ENCODE peak calls at places on chromosome 22, in five cellular contexts. One of them, this sample, is unnamed. For H3K27me3 and H3K36me3, the result is how much of the 10 kb centered on the place peaks cover.

GRCh38 chr22:32318361-32318760 is 39.3 kb upstream of the RFPL3 start:
- DNase-seq in right lobe of liver: no peak
- DNase-seq in adrenal gland: no peak
- DNase-seq in gastrocnemius medialis: no peak
- DNase-seq in neural progenitor cell: no peak
- DNase-seq in this sample: no peak

GRCh38 chr22:50583294-50583865 is 731 bp upstream of the CHKB start:
- DNase-seq in adrenal gland: no peak
- DNase-seq in neural progenitor cell: no peak
- DNase-seq in gastrocnemius medialis: no peak
- DNase-seq in right lobe of liver: no peak
- DNase-seq in this sample: peak

GRCh38 chr22:50435701-50436115 is 39.1 kb downstream of the SBF1 start:
- DNase-seq in adrenal gland: peak
- DNase-seq in neural progenitor cell: no peak
- DNase-seq in gastrocnemius medialis: no peak
- DNase-seq in right lobe of liver: peak
- DNase-seq in this sample: no peak

GRCh38 chr22:37607010-37607911 is 1.4 kb upstream of the GGA1 start:
- DNase-seq in gastrocnemius medialis: peak
- DNase-seq in adrenal gland: peak
- DNase-seq in right lobe of liver: peak
- DNase-seq in neural progenitor cell: peak
- DNase-seq in this sample: peak

GRCh38 chr22:21971858-21972275 is 10.7 kb downstream of the TOP3B start:
- DNase-seq in right lobe of liver: no peak
- DNase-seq in neural progenitor cell: no peak
- DNase-seq in adrenal gland: no peak
- DNase-seq in gastrocnemius medialis: no peak
- DNase-seq in this sample: no peak

GRCh38 chr22:28835630-28836189 is 35.3 kb upstream of the XBP1 start:
- DNase-seq in right lobe of liver: no peak
- DNase-seq in neural progenitor cell: no peak
- DNase-seq in adrenal gland: no peak
- DNase-seq in gastrocnemius medialis: no peak
- DNase-seq in this sample: no peak

GRCh38 chr22:49006207-49007012 is 821.3 kb downstream of the BRD1 start:
- DNase-seq in adrenal gland: peak
- DNase-seq in right lobe of liver: no peak
- DNase-seq in neural progenitor cell: no peak
- DNase-seq in gastrocnemius medialis: no peak
- DNase-seq in this sample: no peak

GRCh38 chr22:42313804-42314581 is 43.5 kb upstream of the TCF20 start:
- DNase-seq in gastrocnemius medialis: peak
- DNase-seq in adrenal gland: peak
- DNase-seq in neural progenitor cell: peak
- DNase-seq in right lobe of liver: peak
- DNase-seq in this sample: no peak

GRCh38 chr22:49415219-49415951 is 412.3 kb downstream of the BRD1 start:
- DNase-seq in neural progenitor cell: no peak
- DNase-seq in gastrocnemius medialis: no peak
- DNase-seq in adrenal gland: no peak
- DNase-seq in right lobe of liver: no peak
- DNase-seq in this sample: no peak

GRCh38 chr22:37507731-37508130 is 11.5 kb downstream of the CARD10 start:
- DNase-seq in neural progenitor cell: no peak
- DNase-seq in adrenal gland: no peak
- DNase-seq in gastrocnemius medialis: no peak
- DNase-seq in right lobe of liver: no peak
- DNase-seq in this sample: no peak

GRCh38 chr22:39908737-39909136 is 7.9 kb downstream of the GRAP2 start:
- DNase-seq in neural progenitor cell: no peak
- DNase-seq in right lobe of liver: no peak
- DNase-seq in adrenal gland: peak
- DNase-seq in gastrocnemius medialis: no peak
- DNase-seq in this sample: no peak

GRCh38 chr22:30492144-30492543 is 13.4 kb downstream of the SEC14L4 start:
- DNase-seq in gastrocnemius medialis: no peak
- DNase-seq in right lobe of liver: peak
- DNase-seq in adrenal gland: no peak
- DNase-seq in neural progenitor cell: no peak
- DNase-seq in this sample: peak

GRCh38 chr22:28600546-28601143 is 79.0 kb downstream of the TTC28 start:
- DNase-seq in adrenal gland: no peak
- DNase-seq in gastrocnemius medialis: no peak
- DNase-seq in neural progenitor cell: peak
- DNase-seq in right lobe of liver: no peak
- DNase-seq in this sample: no peak

GRCh38 chr22:28670691-28671261 is 8.9 kb downstream of the TTC28 start:
- DNase-seq in right lobe of liver: no peak
- DNase-seq in adrenal gland: no peak
- DNase-seq in neural progenitor cell: no peak
- DNase-seq in gastrocnemius medialis: no peak
- DNase-seq in this sample: no peak

DNA sequence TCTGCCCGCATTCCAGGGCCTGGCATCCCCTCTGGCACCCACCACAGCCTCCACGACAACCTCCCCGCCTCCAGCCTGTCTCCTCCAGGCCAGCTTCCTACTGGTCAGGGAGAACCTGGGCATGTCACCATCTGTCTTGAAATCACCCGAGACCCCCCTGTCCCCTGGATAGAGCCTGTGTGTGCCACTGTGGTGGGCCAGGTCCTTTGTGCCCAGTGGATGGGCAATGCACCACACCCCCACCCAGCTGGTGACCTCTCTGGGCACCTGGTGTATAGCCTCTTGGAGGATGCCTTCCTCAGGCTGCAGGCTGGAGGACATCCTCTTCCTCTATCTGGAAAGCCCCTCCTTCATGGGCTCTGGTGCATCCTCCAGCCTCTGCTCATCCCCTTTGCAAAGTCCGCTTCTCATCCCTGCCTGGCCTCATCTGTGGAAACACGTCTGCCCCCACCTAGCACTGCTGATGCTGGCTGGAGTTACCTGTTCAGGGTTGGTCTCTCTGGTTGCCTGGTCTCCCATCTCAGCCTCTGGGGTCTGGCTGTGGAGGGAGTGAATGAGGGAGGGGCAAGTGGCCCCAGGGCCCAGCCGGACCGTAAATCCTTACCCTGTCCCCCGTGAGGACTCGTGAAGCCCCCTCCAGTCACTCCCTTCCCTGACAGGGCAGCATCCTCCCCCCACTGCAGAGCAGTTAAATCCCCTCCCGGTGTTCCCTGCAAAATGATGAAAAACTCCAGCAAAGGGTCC is 589.6 kb downstream of the TBC1D22A start:
- DNase-seq in adrenal gland: no peak
- DNase-seq in neural progenitor cell: no peak
- DNase-seq in right lobe of liver: peak
- DNase-seq in gastrocnemius medialis: no peak
- DNase-seq in this sample: no peak
- H3K27me3 ChIP-seq in adrenal gland: under half
- H3K27me3 ChIP-seq in neural progenitor cell: under half
- H3K27me3 ChIP-seq in right lobe of liver: under half
- H3K27me3 ChIP-seq in gastrocnemius medialis: under half
- H3K27me3 ChIP-seq in this sample: under half

DNA sequence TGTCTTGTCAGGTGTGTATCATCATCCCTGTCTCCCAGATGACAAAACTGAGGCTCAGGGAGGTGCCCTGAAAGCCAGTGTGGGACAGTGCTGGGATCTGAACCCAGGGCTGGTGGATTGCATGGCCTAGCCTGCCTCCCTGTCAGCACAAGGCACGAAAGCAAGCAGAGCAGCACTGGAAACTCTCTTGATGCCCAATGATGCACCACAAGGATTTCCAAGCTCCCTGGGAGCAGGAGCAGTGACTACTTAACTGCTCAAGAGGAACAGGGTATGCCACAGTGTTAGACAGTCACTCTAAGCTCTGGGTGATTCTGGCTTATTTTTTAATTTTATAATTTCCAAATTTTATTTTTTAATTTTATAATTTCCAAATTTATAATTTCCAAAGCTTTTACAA is 9.0 kb downstream of the ZC3H7B start:
- DNase-seq in gastrocnemius medialis: no peak
- DNase-seq in neural progenitor cell: no peak
- DNase-seq in right lobe of liver: no peak
- DNase-seq in adrenal gland: no peak
- DNase-seq in this sample: no peak
- TF ChIP-seq CTCF in gastrocnemius medialis: no peak
- TF ChIP-seq CTCF in neural progenitor cell: no peak
- TF ChIP-seq CTCF in right lobe of liver: no peak
- TF ChIP-seq CTCF in adrenal gland: no peak
- TF ChIP-seq CTCF in this sample: no peak

DNA sequence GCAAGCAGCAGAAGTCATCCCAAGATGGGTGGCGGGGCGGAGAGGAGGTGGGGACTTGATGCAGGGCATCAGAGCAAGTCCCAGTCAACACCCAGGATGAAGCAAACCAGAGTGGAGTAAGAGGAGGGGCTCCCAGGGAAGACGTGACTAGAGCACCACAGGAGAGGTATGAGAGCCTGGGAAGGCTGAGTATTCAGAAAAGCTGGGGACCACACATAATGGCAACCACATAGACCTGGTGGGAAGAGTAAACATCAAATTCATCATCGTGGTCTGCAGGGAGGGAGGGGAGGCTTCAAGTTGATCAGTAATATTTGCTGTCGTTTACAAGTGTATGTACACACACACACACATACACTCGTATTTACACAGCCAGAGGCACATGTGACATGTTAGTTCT is 60.7 kb upstream of the CLTCL1 start:
- DNase-seq in right lobe of liver: no peak
- DNase-seq in adrenal gland: no peak
- DNase-seq in neural progenitor cell: no peak
- DNase-seq in gastrocnemius medialis: no peak
- DNase-seq in this sample: no peak
- H3K36me3 ChIP-seq in right lobe of liver: under half
- H3K36me3 ChIP-seq in adrenal gland: under half
- H3K36me3 ChIP-seq in neural progenitor cell: under half
- H3K36me3 ChIP-seq in gastrocnemius medialis: under half
- H3K36me3 ChIP-seq in this sample: half or more

GRCh38 chr22:45454260-45454659 is 40.8 kb downstream of the RIBC2 start:
- DNase-seq in gastrocnemius medialis: no peak
- DNase-seq in adrenal gland: no peak
- DNase-seq in neural progenitor cell: no peak
- DNase-seq in right lobe of liver: no peak
- DNase-seq in this sample: no peak
- H3K27me3 ChIP-seq in gastrocnemius medialis: under half
- H3K27me3 ChIP-seq in adrenal gland: under half
- H3K27me3 ChIP-seq in neural progenitor cell: under half
- H3K27me3 ChIP-seq in right lobe of liver: under half
- H3K27me3 ChIP-seq in this sample: under half

GRCh38 chr22:47126344-47126811 is 363.9 kb downstream of the TBC1D22A start:
- DNase-seq in right lobe of liver: peak
- DNase-seq in gastrocnemius medialis: no peak
- DNase-seq in adrenal gland: no peak
- DNase-seq in neural progenitor cell: no peak
- DNase-seq in this sample: peak

GRCh38 chr22:47124451-47124881 is 362.0 kb downstream of the TBC1D22A start:
- DNase-seq in adrenal gland: no peak
- DNase-seq in gastrocnemius medialis: no peak
- DNase-seq in neural progenitor cell: no peak
- DNase-seq in right lobe of liver: peak
- DNase-seq in this sample: peak

GRCh38 chr22:47123827-47124442 is 361.5 kb downstream of the TBC1D22A start:
- DNase-seq in adrenal gland: no peak
- DNase-seq in neural progenitor cell: no peak
- DNase-seq in gastrocnemius medialis: no peak
- DNase-seq in right lobe of liver: peak
- DNase-seq in this sample: peak

GRCh38 chr22:47125603-47126002 is 363.2 kb downstream of the TBC1D22A start:
- DNase-seq in neural progenitor cell: no peak
- DNase-seq in gastrocnemius medialis: no peak
- DNase-seq in adrenal gland: no peak
- DNase-seq in right lobe of liver: peak
- DNase-seq in this sample: peak

GRCh38 chr22:47124946-47125345 is 362.5 kb downstream of the TBC1D22A start:
- DNase-seq in right lobe of liver: peak
- DNase-seq in adrenal gland: no peak
- DNase-seq in neural progenitor cell: no peak
- DNase-seq in gastrocnemius medialis: no peak
- DNase-seq in this sample: no peak
- TF ChIP-seq CTCF in right lobe of liver: no peak
- TF ChIP-seq CTCF in adrenal gland: no peak
- TF ChIP-seq CTCF in neural progenitor cell: no peak
- TF ChIP-seq CTCF in gastrocnemius medialis: no peak
- TF ChIP-seq CTCF in this sample: no peak

DNA sequence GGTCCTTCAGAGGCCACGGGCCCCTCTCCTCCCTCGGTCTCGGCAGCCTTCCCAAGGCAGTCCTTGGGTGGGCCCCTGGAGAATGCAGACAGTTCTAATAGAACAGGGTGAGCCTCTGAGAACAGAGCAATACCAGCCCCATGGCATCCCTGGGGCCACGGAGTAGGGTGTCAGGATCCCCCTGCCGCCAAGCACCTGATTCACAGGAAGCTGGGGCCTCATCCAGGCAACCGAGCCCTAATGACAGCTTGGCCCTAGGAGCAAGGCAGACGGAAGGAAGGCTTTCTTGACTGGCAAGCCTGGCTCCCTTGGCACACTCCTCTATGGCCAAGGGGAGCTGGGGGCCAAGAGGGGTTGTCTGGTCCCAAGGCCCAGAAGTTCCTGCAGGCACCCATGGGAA is 15.2 kb downstream of the TXN2 start:
- DNase-seq in right lobe of liver: no peak
- DNase-seq in gastrocnemius medialis: no peak
- DNase-seq in adrenal gland: no peak
- DNase-seq in neural progenitor cell: no peak
- DNase-seq in this sample: no peak
- H3K36me3 ChIP-seq in right lobe of liver: under half
- H3K36me3 ChIP-seq in gastrocnemius medialis: under half
- H3K36me3 ChIP-seq in adrenal gland: under half
- H3K36me3 ChIP-seq in neural progenitor cell: under half
- H3K36me3 ChIP-seq in this sample: under half

DNA sequence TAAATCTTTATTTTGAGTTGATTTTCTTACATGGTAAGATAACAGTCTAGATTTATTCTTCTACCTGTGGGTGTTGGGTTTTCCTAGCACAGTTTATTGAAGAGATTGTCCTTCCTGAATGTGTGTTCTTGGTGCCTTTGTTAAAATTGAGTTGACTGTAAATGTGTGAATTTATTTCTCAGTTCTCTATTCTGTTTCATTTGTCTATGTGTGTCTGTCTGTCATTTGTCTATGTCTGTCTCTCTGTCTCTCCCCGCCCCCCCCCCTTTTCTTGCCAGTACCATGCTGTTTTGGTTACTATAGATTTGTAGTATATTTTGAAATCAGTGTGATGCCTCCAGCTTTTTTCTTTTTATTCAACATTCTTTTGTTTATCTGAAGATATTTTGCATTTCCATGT is 114.7 kb upstream of the SERPIND1 start:
- DNase-seq in right lobe of liver: no peak
- DNase-seq in gastrocnemius medialis: no peak
- DNase-seq in neural progenitor cell: no peak
- DNase-seq in adrenal gland: no peak
- DNase-seq in this sample: no peak
- H3K27me3 ChIP-seq in right lobe of liver: under half
- H3K27me3 ChIP-seq in gastrocnemius medialis: under half
- H3K27me3 ChIP-seq in neural progenitor cell: under half
- H3K27me3 ChIP-seq in adrenal gland: under half
- H3K27me3 ChIP-seq in this sample: under half

GRCh38 chr22:23270212-23270733 is 90.0 kb downstream of the BCR start:
- DNase-seq in gastrocnemius medialis: no peak
- DNase-seq in adrenal gland: no peak
- DNase-seq in right lobe of liver: no peak
- DNase-seq in neural progenitor cell: peak
- DNase-seq in this sample: no peak
- TF ChIP-seq CTCF in gastrocnemius medialis: no peak
- TF ChIP-seq CTCF in adrenal gland: no peak
- TF ChIP-seq CTCF in right lobe of liver: no peak
- TF ChIP-seq CTCF in neural progenitor cell: peak
- TF ChIP-seq CTCF in this sample: no peak

GRCh38 chr22:43446881-43447280 is 35.1 kb downstream of the MPPED1 start:
- DNase-seq in adrenal gland: no peak
- DNase-seq in right lobe of liver: no peak
- DNase-seq in gastrocnemius medialis: no peak
- DNase-seq in neural progenitor cell: no peak
- DNase-seq in this sample: no peak
- H3K36me3 ChIP-seq in adrenal gland: under half
- H3K36me3 ChIP-seq in right lobe of liver: under half
- H3K36me3 ChIP-seq in gastrocnemius medialis: under half
- H3K36me3 ChIP-seq in neural progenitor cell: under half
- H3K36me3 ChIP-seq in this sample: under half

This sample was measured in lower lobe of right lung.